ENCODE peak calls at places on chromosomes 6 and 20, in ten cellular contexts. K is putamen; C is omental fat pad; B is effector CD4-positive, alpha-beta T cell; V is stimulated activated naive B cell treated with anti-CD40 and anti-IgM and Interleukin-4, amounts not matched to agents 10 μg/mL and 1 μg/mL and 100 μg/mL, for 72 hours; J is endothelial cell; E is fibroblast of gingiva; T is hepatocyte; Z is Peyer's patch; L is dermis microvascular lymphatic vessel endothelial cell. H is an unnamed sample.

GRCh38 chr6:130434174-130434873 is 68.5 kb downstream of the TMEM200A start:
- DNase-seq in C (no peak), E (no peak), B (no peak), J (no peak), L (no peak), T (peak), V (no peak), K (no peak), Z (no peak), H (no peak)

GRCh38 chr6:11040134-11040533 is 4.0 kb downstream of the ELOVL2 start:
- DNase-seq in J (no peak), B (no peak), K (no peak), L (no peak), T (no peak), E (no peak), C (no peak), V (no peak), Z (no peak), H (no peak)

GRCh38 chr6:78619016-78619415 is 248.3 kb upstream of the IRAK1BP1 start:
- DNase-seq in L (no peak), Z (no peak), C (no peak), E (no peak), B (no peak), K (no peak), T (no peak), V (no peak), J (no peak), H (no peak)

GRCh38 chr20:37565134-37565811 is 37.6 kb upstream of the BLCAP start:
- DNase-seq in E (no peak), C (no peak), Z (no peak), K (no peak), V (no peak), L (no peak), T (no peak), J (no peak), B (no peak), H (no peak)

GRCh38 chr20:3218307-3218988 is 9.2 kb downstream of the ITPA start:
- DNase-seq in L (no peak), C (no peak), K (no peak), E (no peak), Z (peak), J (peak), T (peak), V (peak), B (peak), H (no peak)

GRCh38 chr20:53769041-53769440 is 175.4 kb upstream of the ZNF217 start:
- DNase-seq in K (no peak), J (no peak), C (no peak), Z (no peak), L (no peak), E (no peak), B (no peak), V (no peak), T (no peak), H (no peak)

GRCh38 chr6:150767585-150768164 is 97.8 kb upstream of the MTHFD1L start:
- DNase-seq in C (no peak), J (peak), T (peak), K (no peak), E (no peak), Z (no peak), L (peak), V (no peak), B (no peak), H (peak)

GRCh38 chr6:109332748-109333147 is 49.5 kb downstream of the CD164 start:
- DNase-seq in K (no peak), L (no peak), J (no peak), V (no peak), T (peak), C (no peak), Z (no peak), B (no peak), E (no peak), H (no peak)

GRCh38 chr6:152316024-152316423 is 321.1 kb downstream of the SYNE1 start:
- DNase-seq in J (no peak), B (no peak), E (peak), T (no peak), V (no peak), C (no peak), L (peak), Z (no peak), K (no peak), H (no peak)

GRCh38 chr20:50039706-50040431 is 57.1 kb downstream of the SNAI1 start:
- DNase-seq in T (no peak), Z (no peak), B (no peak), C (no peak), K (no peak), E (no peak), L (no peak), V (no peak), J (no peak), H (no peak)

GRCh38 chr20:64079273-64080012 is at the start of gene RGS19:
- DNase-seq in Z (peak), K (no peak), L (peak), C (peak), B (peak), V (peak), E (peak), T (peak), J (peak), H (peak)

GRCh38 chr6:44131880-44132279 is 4.5 kb downstream of the TMEM63B start:
- DNase-seq in E (no peak), B (no peak), C (no peak), K (no peak), V (no peak), L (no peak), Z (no peak), T (no peak), J (no peak), H (no peak)

GRCh38 chr6:25966707-25967106 is 4.1 kb downstream of the TRIM38 start:
- DNase-seq in C (no peak), K (no peak), T (no peak), V (no peak), B (no peak), Z (no peak), E (no peak), L (no peak), J (no peak), H (no peak)

GRCh38 chr6:44926556-44926955 is 401.6 kb upstream of the RUNX2 start:
- DNase-seq in J (no peak), B (no peak), E (no peak), L (no peak), C (no peak), Z (no peak), T (no peak), V (no peak), K (no peak), H (no peak)

GRCh38 chr6:167968091-167968490 is 29.4 kb upstream of the KIF25 start:
- DNase-seq in J (peak), E (no peak), Z (no peak), B (no peak), C (no peak), V (no peak), K (no peak), T (no peak), L (no peak), H (no peak)

GRCh38 chr6:3549314-3549940 is 92.6 kb upstream of the SLC22A23 start:
- DNase-seq in C (no peak), E (no peak), J (no peak), B (no peak), K (no peak), L (no peak), V (no peak), T (no peak), Z (no peak), H (no peak)

GRCh38 chr20:20956586-20956985 is 149.6 kb downstream of the LINC00237 start:
- DNase-seq in E (no peak), K (peak), J (no peak), Z (no peak), C (no peak), L (no peak), V (no peak), B (no peak), T (no peak), H (no peak)

GRCh38 chr20:36228809-36229208 is 7.5 kb upstream of the AAR2 start:
- DNase-seq in V (no peak), K (no peak), C (no peak), J (no peak), T (no peak), B (no peak), Z (no peak), E (no peak), L (no peak), H (no peak)

GRCh38 chr20:48750376-48750775 is 77.4 kb downstream of the PREX1 start:
- DNase-seq in L (no peak), J (no peak), E (no peak), T (no peak), V (no peak), Z (no peak), K (no peak), C (no peak), B (no peak), H (no peak)

GRCh38 chr20:59822291-59823029 is 111.0 kb downstream of the SYCP2 start:
- DNase-seq in Z (no peak), E (no peak), L (no peak), C (no peak), V (no peak), K (no peak), B (no peak), J (no peak), T (no peak), H (no peak)

GRCh38 chr6:169967687-169968086 is 216.3 kb downstream of the ERMARD start:
- DNase-seq in T (no peak), J (no peak), C (no peak), L (no peak), Z (no peak), V (no peak), E (no peak), K (no peak), B (no peak), H (no peak)

GRCh38 chr6:4973972-4974885 is 29.6 kb downstream of the RPP40 start:
- DNase-seq in C (no peak), B (no peak), Z (no peak), E (peak), L (no peak), J (peak), T (peak), K (peak), V (no peak), H (peak)

GRCh38 chr20:57513199-57513598 is 11.7 kb downstream of the CTCFL start:
- DNase-seq in Z (no peak), V (no peak), E (no peak), L (no peak), J (no peak), T (no peak), C (no peak), B (no peak), K (no peak), H (no peak)

GRCh38 chr20:57241592-57241991 is 24.8 kb downstream of the BMP7 start:
- DNase-seq in B (no peak), C (no peak), E (no peak), T (no peak), J (no peak), Z (no peak), K (no peak), L (no peak), V (no peak), H (no peak)

GRCh38 chr6:43742931-43743632 is 26.9 kb upstream of the VEGFA start:
- DNase-seq in V (no peak), Z (no peak), B (no peak), K (no peak), J (no peak), L (no peak), T (no peak), C (no peak), E (no peak), H (no peak)

GRCh38 chr6:167543602-167544506 is 219.0 kb downstream of the TTLL2 start:
- DNase-seq in J (no peak), B (no peak), K (no peak), E (peak), L (no peak), C (no peak), Z (no peak), V (no peak), T (no peak), H (peak)

H was measured in fibroblast of the conjunctiva.